ENCODE peak calls at places on chromosomes 2 and 18, in ten cellular contexts. One of them, this sample, is unnamed.

GRCh38 chr18:48072428-48073204 is 142.2 kb upstream of the SMAD2 start:
- DNase-seq in GM12878: no peak
- DNase-seq in left ventricle myocardium inferior: no peak
- DNase-seq in BJ: no peak
- DNase-seq in body of pancreas: no peak
- DNase-seq in fibroblast of lung: no peak
- DNase-seq in sigmoid colon: no peak
- DNase-seq in neuronal stem cell: no peak
- DNase-seq in CD8-positive, alpha-beta T cell: no peak
- DNase-seq in aorta: no peak
- DNase-seq in this sample: no peak

GRCh38 chr18:78973357-78974083 is 6.1 kb upstream of the SALL3 start:
- DNase-seq in GM12878: no peak
- DNase-seq in left ventricle myocardium inferior: no peak
- DNase-seq in BJ: no peak
- DNase-seq in body of pancreas: no peak
- DNase-seq in fibroblast of lung: no peak
- DNase-seq in sigmoid colon: no peak
- DNase-seq in neuronal stem cell: no peak
- DNase-seq in CD8-positive, alpha-beta T cell: no peak
- DNase-seq in aorta: no peak
- DNase-seq in this sample: no peak

GRCh38 chr2:130376433-130377293 is 20.8 kb downstream of the PTPN18 start:
- DNase-seq in GM12878: peak
- DNase-seq in left ventricle myocardium inferior: no peak
- DNase-seq in BJ: no peak
- DNase-seq in body of pancreas: no peak
- DNase-seq in fibroblast of lung: no peak
- DNase-seq in sigmoid colon: peak
- DNase-seq in neuronal stem cell: no peak
- DNase-seq in CD8-positive, alpha-beta T cell: no peak
- DNase-seq in aorta: no peak
- DNase-seq in this sample: no peak

GRCh38 chr2:211144974-211145373 is 588.6 kb downstream of the CPS1 start:
- DNase-seq in GM12878: no peak
- DNase-seq in left ventricle myocardium inferior: no peak
- DNase-seq in BJ: no peak
- DNase-seq in body of pancreas: no peak
- DNase-seq in fibroblast of lung: no peak
- DNase-seq in sigmoid colon: no peak
- DNase-seq in neuronal stem cell: no peak
- DNase-seq in CD8-positive, alpha-beta T cell: no peak
- DNase-seq in aorta: no peak
- DNase-seq in this sample: no peak

GRCh38 chr18:63979409-63979908 is 9.6 kb downstream of the SERPINB8 start:
- DNase-seq in GM12878: no peak
- DNase-seq in left ventricle myocardium inferior: no peak
- DNase-seq in BJ: peak
- DNase-seq in body of pancreas: peak
- DNase-seq in fibroblast of lung: peak
- DNase-seq in sigmoid colon: peak
- DNase-seq in neuronal stem cell: peak
- DNase-seq in CD8-positive, alpha-beta T cell: no peak
- DNase-seq in aorta: no peak
- DNase-seq in this sample: no peak

GRCh38 chr2:214484239-214484638 is 73.4 kb downstream of the VWC2L start:
- DNase-seq in GM12878: no peak
- DNase-seq in left ventricle myocardium inferior: no peak
- DNase-seq in BJ: no peak
- DNase-seq in body of pancreas: no peak
- DNase-seq in fibroblast of lung: no peak
- DNase-seq in sigmoid colon: no peak
- DNase-seq in neuronal stem cell: no peak
- DNase-seq in CD8-positive, alpha-beta T cell: no peak
- DNase-seq in aorta: no peak
- DNase-seq in this sample: no peak

GRCh38 chr2:113980946-113981345 is 91.1 kb downstream of the ACTR3 start:
- DNase-seq in GM12878: no peak
- DNase-seq in left ventricle myocardium inferior: peak
- DNase-seq in BJ: no peak
- DNase-seq in body of pancreas: no peak
- DNase-seq in fibroblast of lung: no peak
- DNase-seq in sigmoid colon: no peak
- DNase-seq in neuronal stem cell: no peak
- DNase-seq in CD8-positive, alpha-beta T cell: no peak
- DNase-seq in aorta: no peak
- DNase-seq in this sample: peak

GRCh38 chr18:61554117-61554776 is 221.0 kb downstream of the CDH20 start:
- DNase-seq in GM12878: no peak
- DNase-seq in left ventricle myocardium inferior: no peak
- DNase-seq in BJ: no peak
- DNase-seq in body of pancreas: peak
- DNase-seq in fibroblast of lung: no peak
- DNase-seq in sigmoid colon: no peak
- DNase-seq in neuronal stem cell: no peak
- DNase-seq in CD8-positive, alpha-beta T cell: no peak
- DNase-seq in aorta: no peak
- DNase-seq in this sample: no peak

GRCh38 chr2:160917850-160918249 is 242.4 kb upstream of the TANK start:
- DNase-seq in GM12878: no peak
- DNase-seq in left ventricle myocardium inferior: no peak
- DNase-seq in BJ: no peak
- DNase-seq in body of pancreas: no peak
- DNase-seq in fibroblast of lung: no peak
- DNase-seq in sigmoid colon: no peak
- DNase-seq in neuronal stem cell: no peak
- DNase-seq in CD8-positive, alpha-beta T cell: no peak
- DNase-seq in aorta: no peak
- DNase-seq in this sample: no peak

GRCh38 chr2:151560289-151560688 is 150.6 kb downstream of the RIF1 start:
- DNase-seq in GM12878: no peak
- DNase-seq in left ventricle myocardium inferior: no peak
- DNase-seq in BJ: peak
- DNase-seq in body of pancreas: no peak
- DNase-seq in fibroblast of lung: peak
- DNase-seq in sigmoid colon: no peak
- DNase-seq in neuronal stem cell: no peak
- DNase-seq in CD8-positive, alpha-beta T cell: no peak
- DNase-seq in aorta: no peak
- DNase-seq in this sample: peak

GRCh38 chr2:119366161-119366648 is 429 bp downstream of the C2orf76 start:
- DNase-seq in GM12878: no peak
- DNase-seq in left ventricle myocardium inferior: no peak
- DNase-seq in BJ: no peak
- DNase-seq in body of pancreas: peak
- DNase-seq in fibroblast of lung: peak
- DNase-seq in sigmoid colon: peak
- DNase-seq in neuronal stem cell: no peak
- DNase-seq in CD8-positive, alpha-beta T cell: no peak
- DNase-seq in aorta: no peak
- DNase-seq in this sample: no peak

GRCh38 chr2:55595536-55595935 is 21.9 kb downstream of the PPP4R3B start:
- DNase-seq in GM12878: no peak
- DNase-seq in left ventricle myocardium inferior: no peak
- DNase-seq in BJ: no peak
- DNase-seq in body of pancreas: no peak
- DNase-seq in fibroblast of lung: peak
- DNase-seq in sigmoid colon: no peak
- DNase-seq in neuronal stem cell: no peak
- DNase-seq in CD8-positive, alpha-beta T cell: no peak
- DNase-seq in aorta: no peak
- DNase-seq in this sample: no peak

GRCh38 chr2:55592130-55592529 is 25.3 kb downstream of the PPP4R3B start:
- DNase-seq in GM12878: no peak
- DNase-seq in left ventricle myocardium inferior: no peak
- DNase-seq in BJ: no peak
- DNase-seq in body of pancreas: no peak
- DNase-seq in fibroblast of lung: no peak
- DNase-seq in sigmoid colon: no peak
- DNase-seq in neuronal stem cell: no peak
- DNase-seq in CD8-positive, alpha-beta T cell: no peak
- DNase-seq in aorta: no peak
- DNase-seq in this sample: no peak

GRCh38 chr2:55585451-55586079 is 31.9 kb downstream of the PPP4R3B start:
- DNase-seq in GM12878: no peak
- DNase-seq in left ventricle myocardium inferior: no peak
- DNase-seq in BJ: peak
- DNase-seq in body of pancreas: no peak
- DNase-seq in fibroblast of lung: peak
- DNase-seq in sigmoid colon: no peak
- DNase-seq in neuronal stem cell: no peak
- DNase-seq in CD8-positive, alpha-beta T cell: no peak
- DNase-seq in aorta: no peak
- DNase-seq in this sample: peak

DNA sequence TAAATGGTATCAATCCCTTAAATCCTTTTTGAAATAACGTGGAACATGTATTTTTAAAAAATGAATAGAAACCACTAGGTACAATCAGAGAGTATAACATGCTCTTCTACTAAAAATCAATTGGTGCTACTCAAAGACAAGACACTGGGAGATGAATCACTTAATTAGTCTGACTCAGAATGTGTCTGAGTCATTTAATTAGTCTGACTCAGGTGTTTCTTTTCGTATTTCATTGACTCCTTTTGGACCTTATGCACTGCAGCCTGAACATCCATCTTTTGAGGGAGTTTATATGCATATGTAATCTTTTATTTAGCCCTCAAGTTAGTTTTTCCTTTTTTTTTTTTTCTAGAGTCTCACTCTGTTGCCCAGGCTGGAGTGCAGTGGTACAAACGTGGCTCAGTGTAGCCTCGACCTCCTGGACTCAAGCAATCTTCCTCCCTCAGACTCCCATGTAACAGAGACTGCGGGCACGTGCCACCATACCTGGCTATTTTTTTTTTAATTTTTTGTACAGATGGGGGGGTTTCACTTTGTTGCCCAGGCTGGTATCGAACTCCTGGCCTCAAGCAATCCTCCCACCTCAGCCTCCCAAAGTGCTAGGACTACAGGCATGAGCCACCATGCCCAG is 26.5 kb downstream of the PPP4R3B start:
- DNase-seq in GM12878: peak
- DNase-seq in left ventricle myocardium inferior: no peak
- DNase-seq in BJ: peak
- DNase-seq in body of pancreas: no peak
- DNase-seq in fibroblast of lung: peak
- DNase-seq in sigmoid colon: no peak
- DNase-seq in neuronal stem cell: no peak
- DNase-seq in CD8-positive, alpha-beta T cell: no peak
- DNase-seq in aorta: no peak
- DNase-seq in this sample: peak
- H3K4me3 ChIP-seq in GM12878: no peak
- H3K4me3 ChIP-seq in left ventricle myocardium inferior: no peak
- H3K4me3 ChIP-seq in BJ: no peak
- H3K4me3 ChIP-seq in body of pancreas: no peak
- H3K4me3 ChIP-seq in fibroblast of lung: no peak
- H3K4me3 ChIP-seq in sigmoid colon: no peak
- H3K4me3 ChIP-seq in neuronal stem cell: no peak
- H3K4me3 ChIP-seq in CD8-positive, alpha-beta T cell: no peak
- H3K4me3 ChIP-seq in aorta: no peak
- H3K4me3 ChIP-seq in this sample: no peak

GRCh38 chr2:201223089-201224073 is 37.0 kb upstream of the CASP8 start:
- DNase-seq in GM12878: no peak
- DNase-seq in left ventricle myocardium inferior: no peak
- DNase-seq in BJ: no peak
- DNase-seq in body of pancreas: no peak
- DNase-seq in fibroblast of lung: no peak
- DNase-seq in sigmoid colon: no peak
- DNase-seq in neuronal stem cell: no peak
- DNase-seq in CD8-positive, alpha-beta T cell: no peak
- DNase-seq in aorta: no peak
- DNase-seq in this sample: no peak
- H3K4me3 ChIP-seq in GM12878: no peak
- H3K4me3 ChIP-seq in left ventricle myocardium inferior: no peak
- H3K4me3 ChIP-seq in BJ: no peak
- H3K4me3 ChIP-seq in body of pancreas: no peak
- H3K4me3 ChIP-seq in fibroblast of lung: no peak
- H3K4me3 ChIP-seq in sigmoid colon: no peak
- H3K4me3 ChIP-seq in neuronal stem cell: no peak
- H3K4me3 ChIP-seq in CD8-positive, alpha-beta T cell: no peak
- H3K4me3 ChIP-seq in aorta: no peak
- H3K4me3 ChIP-seq in this sample: no peak

GRCh38 chr2:222302178-222303018 is 3.6 kb upstream of the PAX3 start:
- DNase-seq in GM12878: no peak
- DNase-seq in left ventricle myocardium inferior: no peak
- DNase-seq in BJ: no peak
- DNase-seq in body of pancreas: no peak
- DNase-seq in fibroblast of lung: no peak
- DNase-seq in sigmoid colon: no peak
- DNase-seq in neuronal stem cell: no peak
- DNase-seq in CD8-positive, alpha-beta T cell: no peak
- DNase-seq in aorta: no peak
- DNase-seq in this sample: no peak

GRCh38 chr2:222300725-222301295 is 2.0 kb upstream of the PAX3 start:
- DNase-seq in GM12878: no peak
- DNase-seq in left ventricle myocardium inferior: no peak
- DNase-seq in BJ: no peak
- DNase-seq in body of pancreas: no peak
- DNase-seq in fibroblast of lung: no peak
- DNase-seq in sigmoid colon: no peak
- DNase-seq in neuronal stem cell: no peak
- DNase-seq in CD8-positive, alpha-beta T cell: no peak
- DNase-seq in aorta: no peak
- DNase-seq in this sample: no peak

GRCh38 chr2:222299926-222300724 is 1.3 kb upstream of the PAX3 start:
- DNase-seq in GM12878: no peak
- DNase-seq in left ventricle myocardium inferior: no peak
- DNase-seq in BJ: no peak
- DNase-seq in body of pancreas: no peak
- DNase-seq in fibroblast of lung: no peak
- DNase-seq in sigmoid colon: no peak
- DNase-seq in neuronal stem cell: no peak
- DNase-seq in CD8-positive, alpha-beta T cell: no peak
- DNase-seq in aorta: no peak
- DNase-seq in this sample: no peak

GRCh38 chr2:222303045-222303827 is 4.4 kb upstream of the PAX3 start:
- DNase-seq in GM12878: no peak
- DNase-seq in left ventricle myocardium inferior: no peak
- DNase-seq in BJ: no peak
- DNase-seq in body of pancreas: no peak
- DNase-seq in fibroblast of lung: no peak
- DNase-seq in sigmoid colon: no peak
- DNase-seq in neuronal stem cell: no peak
- DNase-seq in CD8-positive, alpha-beta T cell: no peak
- DNase-seq in aorta: no peak
- DNase-seq in this sample: no peak

GRCh38 chr2:222301296-222301997 is 2.6 kb upstream of the PAX3 start:
- DNase-seq in GM12878: no peak
- DNase-seq in left ventricle myocardium inferior: no peak
- DNase-seq in BJ: no peak
- DNase-seq in body of pancreas: no peak
- DNase-seq in fibroblast of lung: no peak
- DNase-seq in sigmoid colon: no peak
- DNase-seq in neuronal stem cell: no peak
- DNase-seq in CD8-positive, alpha-beta T cell: no peak
- DNase-seq in aorta: no peak
- DNase-seq in this sample: no peak
- H3K4me3 ChIP-seq in GM12878: no peak
- H3K4me3 ChIP-seq in left ventricle myocardium inferior: no peak
- H3K4me3 ChIP-seq in BJ: no peak
- H3K4me3 ChIP-seq in body of pancreas: no peak
- H3K4me3 ChIP-seq in fibroblast of lung: no peak
- H3K4me3 ChIP-seq in sigmoid colon: no peak
- H3K4me3 ChIP-seq in neuronal stem cell: no peak
- H3K4me3 ChIP-seq in CD8-positive, alpha-beta T cell: no peak
- H3K4me3 ChIP-seq in aorta: no peak
- H3K4me3 ChIP-seq in this sample: no peak

GRCh38 chr2:68594674-68595492 is 48.5 kb upstream of the PROKR1 start:
- DNase-seq in GM12878: peak
- DNase-seq in left ventricle myocardium inferior: peak
- DNase-seq in BJ: peak
- DNase-seq in body of pancreas: peak
- DNase-seq in fibroblast of lung: peak
- DNase-seq in sigmoid colon: no peak
- DNase-seq in neuronal stem cell: no peak
- DNase-seq in CD8-positive, alpha-beta T cell: peak
- DNase-seq in aorta: no peak
- DNase-seq in this sample: peak
- H3K4me3 ChIP-seq in GM12878: peak
- H3K4me3 ChIP-seq in left ventricle myocardium inferior: peak
- H3K4me3 ChIP-seq in BJ: no peak
- H3K4me3 ChIP-seq in body of pancreas: no peak
- H3K4me3 ChIP-seq in fibroblast of lung: no peak
- H3K4me3 ChIP-seq in sigmoid colon: no peak
- H3K4me3 ChIP-seq in neuronal stem cell: no peak
- H3K4me3 ChIP-seq in CD8-positive, alpha-beta T cell: no peak
- H3K4me3 ChIP-seq in aorta: no peak
- H3K4me3 ChIP-seq in this sample: no peak

This sample was measured in skeletal muscle cell.